ENCODE peak calls at places on chromosomes 11 and 22, in ten cellular contexts. One of them, this sample, is unnamed.
A peak's percentile ranks its signal among the peaks of the same experiment; 100 is the strongest.

GRCh38 chr11:57567210-57567511 is 311 bp downstream of the UBE2L6 start:
- DNase-seq in PC-9: no peak
- DNase-seq in endodermal cell: no peak
- DNase-seq in stomach: no peak
- DNase-seq in body of pancreas: no peak
- DNase-seq in pancreas: no peak
- DNase-seq in GM12878: no peak
- DNase-seq in tibial nerve: peak; percentile 9
- DNase-seq in colonic mucosa: peak; percentile 39
- DNase-seq in ovary: no peak
- DNase-seq in this sample: no peak

GRCh38 chr11:118790357-118791014 is 478 bp downstream of the DDX6 start:
- DNase-seq in PC-9: peak; percentile 50
- DNase-seq in endodermal cell: peak; percentile 83
- DNase-seq in stomach: peak; percentile 43
- DNase-seq in body of pancreas: peak; percentile 67
- DNase-seq in pancreas: peak; percentile 88
- DNase-seq in GM12878: peak; percentile 26
- DNase-seq in tibial nerve: peak; percentile 78
- DNase-seq in colonic mucosa: peak; percentile 69
- DNase-seq in ovary: no peak
- DNase-seq in this sample: peak; percentile 77

GRCh38 chr11:112265659-112266409 is 5.2 kb upstream of the PLET1 start:
- DNase-seq in PC-9: no peak
- DNase-seq in endodermal cell: no peak
- DNase-seq in stomach: no peak
- DNase-seq in body of pancreas: no peak
- DNase-seq in pancreas: no peak
- DNase-seq in GM12878: no peak
- DNase-seq in tibial nerve: no peak
- DNase-seq in colonic mucosa: no peak
- DNase-seq in ovary: peak; percentile 32
- DNase-seq in this sample: no peak

GRCh38 chr11:121464352-121464946 is 11.7 kb upstream of the SORL1-AS1 start:
- DNase-seq in PC-9: peak; percentile 72
- DNase-seq in endodermal cell: peak; percentile 81
- DNase-seq in stomach: no peak
- DNase-seq in body of pancreas: peak; percentile 47
- DNase-seq in pancreas: no peak
- DNase-seq in GM12878: no peak
- DNase-seq in tibial nerve: no peak
- DNase-seq in colonic mucosa: no peak
- DNase-seq in ovary: peak; percentile 58
- DNase-seq in this sample: peak; percentile 54

GRCh38 chr22:18146389-18146753 is 3.6 kb upstream of the USP18 start:
- DNase-seq in PC-9: no peak
- DNase-seq in endodermal cell: no peak
- DNase-seq in stomach: no peak
- DNase-seq in body of pancreas: no peak
- DNase-seq in pancreas: no peak
- DNase-seq in GM12878: no peak
- DNase-seq in tibial nerve: no peak
- DNase-seq in colonic mucosa: no peak
- DNase-seq in ovary: no peak
- DNase-seq in this sample: no peak

GRCh38 chr22:23103199-23103954 is 33.1 kb downstream of the GNAZ start:
- DNase-seq in PC-9: no peak
- DNase-seq in endodermal cell: no peak
- DNase-seq in stomach: no peak
- DNase-seq in body of pancreas: no peak
- DNase-seq in pancreas: no peak
- DNase-seq in GM12878: no peak
- DNase-seq in tibial nerve: no peak
- DNase-seq in colonic mucosa: no peak
- DNase-seq in ovary: no peak
- DNase-seq in this sample: no peak

GRCh38 chr11:38266691-38267090 is 1668.7 kb upstream of the RAG2 start:
- DNase-seq in PC-9: no peak
- DNase-seq in endodermal cell: no peak
- DNase-seq in stomach: no peak
- DNase-seq in body of pancreas: no peak
- DNase-seq in pancreas: no peak
- DNase-seq in GM12878: no peak
- DNase-seq in tibial nerve: no peak
- DNase-seq in colonic mucosa: no peak
- DNase-seq in ovary: no peak
- DNase-seq in this sample: no peak

GRCh38 chr11:73912045-73912444 is 35.2 kb downstream of the PAAF1 start:
- DNase-seq in PC-9: no peak
- DNase-seq in endodermal cell: no peak
- DNase-seq in stomach: no peak
- DNase-seq in body of pancreas: no peak
- DNase-seq in pancreas: no peak
- DNase-seq in GM12878: no peak
- DNase-seq in tibial nerve: no peak
- DNase-seq in colonic mucosa: no peak
- DNase-seq in ovary: no peak
- DNase-seq in this sample: no peak

GRCh38 chr11:119339581-119340334 is 925 bp downstream of the C1QTNF5 start:
- DNase-seq in PC-9: peak; percentile 59
- DNase-seq in endodermal cell: peak; percentile 92
- DNase-seq in stomach: peak; percentile 73
- DNase-seq in body of pancreas: peak; percentile 79
- DNase-seq in pancreas: peak; percentile 90
- DNase-seq in GM12878: no peak
- DNase-seq in tibial nerve: peak; percentile 40
- DNase-seq in colonic mucosa: peak; percentile 71
- DNase-seq in ovary: peak; percentile 79
- DNase-seq in this sample: peak; percentile 84

GRCh38 chr11:20351870-20352269 is 11.6 kb upstream of the HTATIP2 start:
- DNase-seq in PC-9: no peak
- DNase-seq in endodermal cell: no peak
- DNase-seq in stomach: no peak
- DNase-seq in body of pancreas: no peak
- DNase-seq in pancreas: no peak
- DNase-seq in GM12878: no peak
- DNase-seq in tibial nerve: no peak
- DNase-seq in colonic mucosa: no peak
- DNase-seq in ovary: no peak
- DNase-seq in this sample: no peak

GRCh38 chr11:22079133-22079847 is 113.6 kb upstream of the ANO5 start:
- DNase-seq in PC-9: no peak
- DNase-seq in endodermal cell: no peak
- DNase-seq in stomach: no peak
- DNase-seq in body of pancreas: peak; percentile 76
- DNase-seq in pancreas: no peak
- DNase-seq in GM12878: no peak
- DNase-seq in tibial nerve: no peak
- DNase-seq in colonic mucosa: no peak
- DNase-seq in ovary: no peak
- DNase-seq in this sample: no peak

GRCh38 chr11:10878408-10879214 is 20.8 kb upstream of the ZBED5 start:
- DNase-seq in PC-9: no peak
- DNase-seq in endodermal cell: peak; percentile 58
- DNase-seq in stomach: no peak
- DNase-seq in body of pancreas: no peak
- DNase-seq in pancreas: no peak
- DNase-seq in GM12878: peak; percentile 19
- DNase-seq in tibial nerve: no peak
- DNase-seq in colonic mucosa: peak; percentile 61
- DNase-seq in ovary: no peak
- DNase-seq in this sample: no peak

DNA sequence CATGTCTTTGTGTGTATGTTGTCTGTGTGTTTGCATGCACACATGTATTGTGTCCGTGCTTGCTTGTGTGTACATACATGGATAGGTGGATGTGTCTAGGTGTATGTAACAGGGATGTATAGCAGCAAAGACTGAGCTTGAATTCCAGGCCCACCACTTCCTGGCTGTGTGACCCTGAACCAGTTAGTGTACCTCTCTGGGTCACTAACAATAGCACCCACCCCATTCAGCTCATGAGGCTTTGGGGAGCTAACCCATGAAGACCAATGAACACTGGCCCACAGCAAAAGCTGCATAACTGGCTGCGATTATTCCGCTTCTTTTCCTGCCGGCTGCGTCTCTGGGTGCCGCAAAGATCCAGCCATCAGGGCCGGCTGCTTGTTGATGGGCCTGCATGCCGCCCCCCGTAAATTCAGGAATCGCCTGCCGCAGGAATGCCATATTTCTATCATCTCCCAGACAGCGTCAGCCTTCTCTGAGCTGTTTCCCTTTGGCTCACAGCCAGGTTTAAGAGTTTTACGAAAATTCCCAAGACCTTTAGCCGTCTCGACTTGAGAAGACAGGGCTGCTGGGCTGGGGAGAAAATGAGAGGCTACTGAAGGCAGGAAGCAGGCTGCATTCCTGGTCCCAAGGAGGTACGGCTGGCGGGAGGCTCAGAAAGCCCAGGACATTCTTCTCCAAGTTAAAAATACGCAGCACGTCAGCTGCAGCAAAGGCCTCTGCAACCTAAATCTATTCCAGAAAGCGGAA is 224.6 kb downstream of the MN1 start:
- DNase-seq in PC-9: no peak
- DNase-seq in endodermal cell: no peak
- DNase-seq in stomach: no peak
- DNase-seq in body of pancreas: no peak
- DNase-seq in pancreas: no peak
- DNase-seq in GM12878: no peak
- DNase-seq in tibial nerve: no peak
- DNase-seq in colonic mucosa: no peak
- DNase-seq in ovary: no peak
- DNase-seq in this sample: no peak
- H3K27ac ChIP-seq in PC-9: no peak overlapping the region
- H3K27ac ChIP-seq in endodermal cell: peak overlapping the region; percentile 64
- H3K27ac ChIP-seq in stomach: peak overlapping the region; percentile 20
- H3K27ac ChIP-seq in body of pancreas: no peak overlapping the region
- H3K27ac ChIP-seq in pancreas: no peak overlapping the region
- H3K27ac ChIP-seq in GM12878: no peak overlapping the region
- H3K27ac ChIP-seq in tibial nerve: no peak overlapping the region
- H3K27ac ChIP-seq in colonic mucosa: no peak overlapping the region
- H3K27ac ChIP-seq in ovary: no peak overlapping the region
- H3K27ac ChIP-seq in this sample: no peak overlapping the region

GRCh38 chr11:75560644-75561043 is 1.4 kb upstream of the SERPINH1 start:
- DNase-seq in PC-9: no peak
- DNase-seq in endodermal cell: no peak
- DNase-seq in stomach: no peak
- DNase-seq in body of pancreas: no peak
- DNase-seq in pancreas: no peak
- DNase-seq in GM12878: no peak
- DNase-seq in tibial nerve: no peak
- DNase-seq in colonic mucosa: no peak
- DNase-seq in ovary: no peak
- DNase-seq in this sample: no peak
- H3K4me1 ChIP-seq in PC-9: peaks cover 45% of the 10 kb centered on the region
- H3K4me1 ChIP-seq in endodermal cell: peaks cover 43% of the 10 kb centered on the region
- H3K4me1 ChIP-seq in stomach: peaks cover 78% of the 10 kb centered on the region
- H3K4me1 ChIP-seq in body of pancreas: peaks cover 34% of the 10 kb centered on the region
- H3K4me1 ChIP-seq in pancreas: peaks cover 9% of the 10 kb centered on the region
- H3K4me1 ChIP-seq in GM12878: peaks cover 5% of the 10 kb centered on the region
- H3K4me1 ChIP-seq in tibial nerve: peaks cover 60% of the 10 kb centered on the region
- H3K4me1 ChIP-seq in colonic mucosa: peaks cover 16% of the 10 kb centered on the region
- H3K4me1 ChIP-seq in ovary: peaks cover 31% of the 10 kb centered on the region
- H3K4me1 ChIP-seq in this sample: no peaks in the 10 kb centered on the region

DNA sequence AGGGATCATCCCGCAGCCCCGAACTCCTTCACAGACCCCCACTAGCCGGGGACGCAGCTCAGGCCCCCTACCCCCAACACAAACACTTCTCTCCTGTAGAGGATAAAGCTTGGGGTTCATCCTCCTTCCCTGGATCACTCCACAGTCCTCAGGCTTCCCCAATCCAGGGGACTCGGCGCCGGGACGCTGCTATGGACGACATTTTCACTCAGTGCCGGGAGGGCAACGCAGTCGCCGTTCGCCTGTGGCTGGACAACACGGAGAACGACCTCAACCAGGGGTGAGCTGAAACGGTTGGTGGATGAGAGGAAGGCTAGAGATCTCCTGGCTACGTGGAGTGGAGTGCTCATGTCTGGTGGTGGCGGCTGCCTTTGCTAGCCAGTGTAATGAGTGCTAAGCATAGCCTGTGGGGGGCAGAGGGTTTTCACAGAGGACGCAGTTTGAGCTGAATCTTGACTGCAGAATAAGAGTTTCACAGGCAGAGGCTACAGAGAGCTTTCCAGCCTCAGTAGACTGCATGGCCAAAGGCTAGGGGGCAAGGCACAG is 580 bp downstream of the ILK start:
- DNase-seq in PC-9: peak; percentile 24
- DNase-seq in endodermal cell: peak; percentile 79
- DNase-seq in stomach: peak; percentile 45
- DNase-seq in body of pancreas: peak; percentile 64
- DNase-seq in pancreas: peak; percentile 71
- DNase-seq in GM12878: no peak
- DNase-seq in tibial nerve: peak; percentile 54
- DNase-seq in colonic mucosa: peak; percentile 66
- DNase-seq in ovary: peak; percentile 58
- DNase-seq in this sample: peak; percentile 78
- TF ChIP-seq CTCF in PC-9: no peak
- TF ChIP-seq CTCF in endodermal cell: peak; percentile 40
- TF ChIP-seq CTCF in stomach: no peak
- TF ChIP-seq CTCF in body of pancreas: no peak
- TF ChIP-seq CTCF in pancreas: no peak
- TF ChIP-seq CTCF in GM12878: peak; percentile 62
- TF ChIP-seq CTCF in tibial nerve: no peak
- TF ChIP-seq CTCF in colonic mucosa: no peak
- TF ChIP-seq CTCF in ovary: no peak
- TF ChIP-seq CTCF in this sample: peak; percentile 16

DNA sequence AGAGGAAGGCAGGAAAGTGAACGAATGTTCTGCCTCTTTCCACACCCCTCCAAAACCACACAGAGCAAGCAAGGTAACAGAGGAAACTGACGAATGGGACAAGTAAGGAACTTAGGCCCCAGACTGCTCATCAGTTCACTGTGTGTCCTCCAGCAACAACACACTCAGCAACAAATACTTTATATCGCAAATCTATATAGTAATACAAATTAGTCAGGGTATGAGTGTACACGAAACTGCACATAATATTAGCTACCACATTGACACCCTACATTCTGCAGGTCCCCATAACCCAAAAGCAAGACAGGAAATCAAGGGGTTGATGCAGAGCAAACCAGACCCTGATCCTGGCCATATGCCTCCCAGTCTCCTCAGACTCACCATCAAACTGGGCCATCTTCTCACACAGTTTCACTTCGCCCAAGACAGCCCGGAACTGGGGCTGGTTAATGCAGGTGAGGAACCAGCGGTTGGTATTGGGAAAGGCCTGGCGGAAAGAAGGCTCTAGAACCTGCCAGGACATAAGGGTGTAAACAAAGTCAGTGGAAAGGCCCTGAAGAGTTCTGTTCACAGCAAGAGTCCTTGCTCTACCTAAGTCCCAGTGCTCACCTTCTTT is 6.6 kb downstream of the EEF1G start:
- DNase-seq in PC-9: no peak
- DNase-seq in endodermal cell: no peak
- DNase-seq in stomach: no peak
- DNase-seq in body of pancreas: no peak
- DNase-seq in pancreas: no peak
- DNase-seq in GM12878: no peak
- DNase-seq in tibial nerve: no peak
- DNase-seq in colonic mucosa: no peak
- DNase-seq in ovary: no peak
- DNase-seq in this sample: no peak
- H3K27ac ChIP-seq in PC-9: no peak overlapping the region
- H3K27ac ChIP-seq in endodermal cell: no peak overlapping the region
- H3K27ac ChIP-seq in stomach: no peak overlapping the region
- H3K27ac ChIP-seq in body of pancreas: no peak overlapping the region
- H3K27ac ChIP-seq in pancreas: no peak overlapping the region
- H3K27ac ChIP-seq in GM12878: peak overlapping the region; percentile 8
- H3K27ac ChIP-seq in tibial nerve: no peak overlapping the region
- H3K27ac ChIP-seq in colonic mucosa: no peak overlapping the region
- H3K27ac ChIP-seq in ovary: no peak overlapping the region
- H3K27ac ChIP-seq in this sample: no peak overlapping the region

This sample was measured in tibial artery.